ENCODE peak calls at places on chromosomes 1 and 21, in nine cellular contexts. P is fibroblast of lung, Y is right lobe of liver, E is left ventricle myocardium inferior, H is tibial artery, Q is thoracic aorta, O is PC-3, J is testis, N is colonic mucosa. G is an unnamed sample.

GRCh38 chr21:33578214-33578613 is 10.3 kb downstream of the DONSON start:
- DNase-seq in O (no peak), E (no peak), Q (no peak), P (peak; percentile 71), J (no peak), H (no peak), Y (no peak), N (no peak), G (peak; percentile 25)

GRCh38 chr1:9766759-9767442 is 56.9 kb downstream of the CLSTN1 start:
- DNase-seq in Y (no peak), N (no peak), Q (no peak), P (peak; percentile 100), O (peak; percentile 96), H (no peak), E (no peak), J (no peak), G (no peak)

GRCh38 chr1:87100271-87100670 is 185.8 kb downstream of the HS2ST1 start:
- DNase-seq in P (no peak), J (no peak), N (no peak), H (no peak), Y (no peak), Q (no peak), E (no peak), O (no peak), G (no peak)

GRCh38 chr1:64050601-64051000 is 152.8 kb upstream of the UBE2U start:
- DNase-seq in P (peak; percentile 69), H (no peak), Q (no peak), J (no peak), N (no peak), E (no peak), O (no peak), Y (no peak), G (no peak)

GRCh38 chr1:86811539-86811938 is 102.4 kb downstream of the SELENOF start:
- DNase-seq in O (no peak), H (no peak), P (no peak), J (no peak), Y (peak; percentile 72), Q (no peak), E (no peak), N (peak; percentile 6), G (no peak)

GRCh38 chr1:15236226-15237145 is 10.5 kb upstream of the FHAD1 start:
- DNase-seq in P (no peak), N (no peak), O (no peak), J (peak; percentile 69), E (no peak), Q (no peak), Y (no peak), H (no peak), G (no peak)

GRCh38 chr21:15199414-15199813 is 134.6 kb upstream of the NRIP1 start:
- DNase-seq in J (no peak), P (no peak), Q (no peak), N (no peak), E (no peak), O (no peak), Y (no peak), H (no peak), G (peak; percentile 84)

GRCh38 chr1:7646981-7647901 is 123.9 kb upstream of the VAMP3 start:
- DNase-seq in J (peak; percentile 80), O (peak; percentile 70), Q (no peak), H (no peak), Y (peak; percentile 75), N (peak; percentile 71), E (peak; percentile 57), P (peak; percentile 20), G (peak; percentile 73)

GRCh38 chr1:246583448-246584185 is 17.4 kb downstream of the CNST start:
- DNase-seq in E (no peak), J (peak; percentile 94), Y (peak; percentile 86), H (no peak), Q (no peak), P (no peak), O (no peak), N (peak; percentile 79), G (no peak)

GRCh38 chr1:117147341-117147831 is 25.8 kb upstream of the TRIM45 start:
- DNase-seq in P (no peak), H (no peak), Q (no peak), J (no peak), N (no peak), O (no peak), Y (no peak), E (no peak), G (no peak)

GRCh38 chr1:203144661-203145060 is 17.1 kb downstream of the ADORA1 start:
- DNase-seq in J (peak; percentile 91), E (no peak), H (no peak), Q (no peak), Y (no peak), P (peak; percentile 39), O (peak; percentile 35), N (no peak), G (peak; percentile 69)

GRCh38 chr1:18529714-18530113 is 49.0 kb downstream of the KLHDC7A start:
- DNase-seq in Q (no peak), N (no peak), Y (peak; percentile 20), E (no peak), P (no peak), H (no peak), J (no peak), O (no peak), G (no peak)

GRCh38 chr1:86913896-86914634 is at the start of gene SELENOF:
- DNase-seq in Q (peak; percentile 98), Y (peak; percentile 99), P (peak; percentile 100), O (peak; percentile 100), N (peak; percentile 99), J (peak; percentile 99), E (peak; percentile 99), H (peak; percentile 100), G (peak; percentile 100)

GRCh38 chr1:211135342-211135950 is 1.5 kb upstream of the KCNH1 start:
- DNase-seq in Y (no peak), P (peak; percentile 62), N (no peak), O (peak; percentile 83), J (no peak), Q (no peak), H (no peak), E (no peak), G (peak; percentile 61)

GRCh38 chr1:43861337-43861736 is 72.3 kb upstream of the ARTN start:
- DNase-seq in E (no peak), J (no peak), H (no peak), O (peak; percentile 57), Q (no peak), P (peak; percentile 67), Y (no peak), N (no peak), G (peak; percentile 72)

GRCh38 chr1:246065592-246065991 is 441.5 kb downstream of the SMYD3 start:
- DNase-seq in E (no peak), P (no peak), N (no peak), Y (no peak), Q (no peak), O (no peak), H (no peak), J (no peak), G (no peak)

GRCh38 chr1:27672750-27673112 is 739 bp upstream of the IFI6 start:
- DNase-seq in Y (no peak), O (peak; percentile 14), H (no peak), P (peak; percentile 77), E (no peak), Q (no peak), N (no peak), J (no peak), G (no peak)

DNA sequence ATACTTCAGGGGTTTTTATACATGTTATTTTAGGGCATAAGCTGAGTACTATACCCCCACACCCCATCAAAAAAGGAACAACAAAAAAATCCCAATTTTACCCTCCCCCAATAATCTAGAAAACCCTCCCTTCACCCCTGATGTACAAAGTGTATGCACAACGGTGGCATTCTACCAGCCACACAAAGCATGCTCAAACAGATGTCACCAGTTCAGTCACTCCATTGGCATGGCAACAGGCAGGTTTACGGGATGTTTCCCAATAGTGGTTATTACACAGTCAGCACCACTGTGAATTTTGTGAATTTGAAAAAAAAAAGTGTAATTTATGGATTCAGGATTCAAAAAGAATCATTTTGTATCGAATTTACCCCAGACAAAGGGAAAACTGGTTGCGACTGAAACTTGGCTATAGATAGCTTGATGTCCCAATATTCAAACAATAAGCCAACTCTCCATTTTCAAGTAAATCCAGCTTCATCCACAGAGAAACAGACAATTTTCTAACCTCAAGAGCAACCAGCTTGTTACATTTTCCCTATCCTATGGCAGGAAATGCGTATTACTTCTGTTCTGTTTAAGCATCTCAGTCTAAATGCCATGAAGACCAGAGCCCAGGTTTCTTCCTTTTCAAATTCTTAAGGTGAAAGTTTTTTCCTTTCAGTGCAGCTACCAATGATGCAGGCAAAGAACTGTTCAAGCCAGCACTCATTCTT is 34.0 kb upstream of the SLC45A3 start:
- DNase-seq in Y (peak; percentile 90), N (no peak), E (no peak), O (peak; percentile 61), J (no peak), H (no peak), Q (peak; percentile 33), P (peak; percentile 21), G (peak; percentile 33)
- H3K36me3 ChIP-seq in Y (peaks cover 3% of the 10 kb centered on the region), N (peaks cover 4% of the 10 kb centered on the region), E (peaks cover 49% of the 10 kb centered on the region), O (peaks cover 45% of the 10 kb centered on the region), J (no peaks in the 10 kb centered on the region), H (peaks cover 56% of the 10 kb centered on the region), Q (peaks cover 23% of the 10 kb centered on the region), P (peaks cover 9% of the 10 kb centered on the region), G (peaks cover 42% of the 10 kb centered on the region)

GRCh38 chr1:205108464-205108863 is 13.3 kb downstream of the RBBP5 start:
- DNase-seq in P (no peak), O (no peak), H (no peak), N (no peak), Y (no peak), Q (no peak), E (no peak), J (no peak), G (no peak)
- H3K36me3 ChIP-seq in P (peaks cover 7% of the 10 kb centered on the region), O (peaks cover 60% of the 10 kb centered on the region), H (peaks cover 94% of the 10 kb centered on the region), N (peaks cover 15% of the 10 kb centered on the region), Y (peaks cover 2% of the 10 kb centered on the region), Q (peaks cover 42% of the 10 kb centered on the region), E (peaks cover 67% of the 10 kb centered on the region), J (no peaks in the 10 kb centered on the region), G (peaks cover 16% of the 10 kb centered on the region)

DNA sequence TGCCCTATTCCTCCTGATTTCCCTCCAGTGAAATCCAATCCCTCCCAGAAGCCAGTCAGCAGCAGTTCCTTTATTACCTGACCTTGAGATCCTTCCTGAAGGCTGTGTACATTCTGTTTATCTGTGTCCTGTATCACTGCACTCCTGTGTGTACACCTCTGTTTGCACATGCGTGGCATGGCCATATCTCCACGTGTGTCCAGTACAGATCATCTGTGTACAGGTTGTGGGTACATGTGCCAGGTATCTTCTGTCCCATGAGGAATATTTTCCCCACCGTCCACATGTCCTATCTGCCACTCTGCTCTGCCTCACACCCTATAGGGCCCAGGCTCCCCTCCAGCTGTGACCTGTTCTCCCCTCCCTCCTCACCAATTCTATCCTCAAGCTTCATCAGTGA is 2.8 kb downstream of the CDC42SE1 start:
- DNase-seq in J (no peak), E (no peak), P (no peak), O (no peak), Q (no peak), N (peak; percentile 44), H (no peak), Y (no peak), G (no peak)
- H3K36me3 ChIP-seq in J (no peaks in the 10 kb centered on the region), E (peaks cover 46% of the 10 kb centered on the region), P (peaks cover 18% of the 10 kb centered on the region), O (peaks cover 46% of the 10 kb centered on the region), Q (peaks cover 42% of the 10 kb centered on the region), N (peaks cover 32% of the 10 kb centered on the region), H (peaks cover 53% of the 10 kb centered on the region), Y (peaks cover 6% of the 10 kb centered on the region), G (peaks cover 27% of the 10 kb centered on the region)

DNA sequence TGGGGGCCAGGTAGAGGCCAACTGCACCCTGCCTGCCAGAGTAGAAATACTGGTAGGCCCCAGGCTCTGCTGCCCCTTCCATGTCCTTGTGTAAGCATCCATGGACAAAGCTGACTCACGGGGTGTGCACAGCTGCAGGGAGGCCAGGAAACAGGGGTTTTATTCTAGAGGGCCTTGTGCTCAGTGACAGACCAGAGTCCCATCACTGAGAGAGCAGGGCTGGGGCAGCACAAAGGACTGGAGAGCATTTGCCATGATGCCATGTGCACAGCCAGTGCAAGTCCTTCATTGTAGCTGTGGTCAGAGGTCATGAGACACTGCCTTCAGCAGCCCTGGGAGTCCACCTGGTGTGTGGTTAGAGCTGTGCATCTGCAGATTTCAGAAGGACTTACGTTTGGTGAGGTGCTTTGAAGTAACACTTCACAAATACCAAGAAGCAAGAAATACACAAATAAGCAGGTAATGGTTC is 8.1 kb downstream of the ARF1 start:
- DNase-seq in N (no peak), E (no peak), H (peak; percentile 60), P (peak; percentile 17), Y (no peak), J (no peak), O (no peak), Q (no peak), G (no peak)
- H3K36me3 ChIP-seq in N (no peaks in the 10 kb centered on the region), E (peaks cover 6% of the 10 kb centered on the region), H (peaks cover 6% of the 10 kb centered on the region), P (peaks cover 21% of the 10 kb centered on the region), Y (no peaks in the 10 kb centered on the region), J (no peaks in the 10 kb centered on the region), O (peaks cover 74% of the 10 kb centered on the region), Q (no peaks in the 10 kb centered on the region), G (peaks cover 3% of the 10 kb centered on the region)

G was measured in cardiac muscle cell.